ENCODE peak calls at places on chromosome 15, in six cellular contexts. One of them, this sample, is unnamed.

GRCh38 chr15:101029971-101030661 is 111.0 kb downstream of the LRRK1 start:
- DNase-seq in H1: no peak
- DNase-seq in mesendoderm: no peak
- DNase-seq in neuronal stem cell: no peak
- DNase-seq in trophoblast cell: no peak
- DNase-seq in H9: peak; percentile 17
- DNase-seq in this sample: no peak

GRCh38 chr15:23857028-23857641 is 170.0 kb upstream of the NDN start:
- DNase-seq in mesendoderm: peak; percentile 71
- DNase-seq in neuronal stem cell: peak; percentile 56
- DNase-seq in trophoblast cell: peak; percentile 34
- DNase-seq in H1: no peak
- DNase-seq in H9: peak; percentile 57
- DNase-seq in this sample: peak; percentile 22

GRCh38 chr15:63218114-63218808 is 28.9 kb downstream of the RAB8B start:
- DNase-seq in trophoblast cell: peak; percentile 92
- DNase-seq in H1: no peak
- DNase-seq in mesendoderm: peak; percentile 76
- DNase-seq in H9: no peak
- DNase-seq in neuronal stem cell: no peak
- DNase-seq in this sample: peak; percentile 73

GRCh38 chr15:29873264-29873663 is 51.0 kb upstream of the TJP1 start:
- DNase-seq in neuronal stem cell: no peak
- DNase-seq in trophoblast cell: no peak
- DNase-seq in H9: no peak
- DNase-seq in H1: no peak
- DNase-seq in mesendoderm: no peak
- DNase-seq in this sample: peak; percentile 22

GRCh38 chr15:60379466-60380274 is 18.1 kb downstream of the ANXA2 start:
- DNase-seq in neuronal stem cell: no peak
- DNase-seq in trophoblast cell: peak; percentile 97
- DNase-seq in H1: no peak
- DNase-seq in mesendoderm: peak; percentile 41
- DNase-seq in H9: no peak
- DNase-seq in this sample: peak; percentile 98

GRCh38 chr15:87212041-87212440 is 1044.5 kb downstream of the NTRK3 start:
- DNase-seq in neuronal stem cell: no peak
- DNase-seq in mesendoderm: no peak
- DNase-seq in H1: no peak
- DNase-seq in H9: no peak
- DNase-seq in trophoblast cell: no peak
- DNase-seq in this sample: no peak

GRCh38 chr15:70762469-70763119 is 764 bp downstream of the UACA start:
- DNase-seq in mesendoderm: peak; percentile 49
- DNase-seq in H9: peak; percentile 43
- DNase-seq in trophoblast cell: peak; percentile 25
- DNase-seq in neuronal stem cell: peak; percentile 38
- DNase-seq in H1: no peak
- DNase-seq in this sample: peak; percentile 75

GRCh38 chr15:33852094-33852493 is 116.2 kb upstream of the CHRM5 start:
- DNase-seq in H1: no peak
- DNase-seq in H9: no peak
- DNase-seq in mesendoderm: no peak
- DNase-seq in neuronal stem cell: no peak
- DNase-seq in trophoblast cell: peak; percentile 84
- DNase-seq in this sample: peak; percentile 17

GRCh38 chr15:34753236-34753894 is 1.4 kb downstream of the GJD2 start:
- DNase-seq in H9: peak; percentile 76
- DNase-seq in mesendoderm: peak; percentile 86
- DNase-seq in H1: peak; percentile 15
- DNase-seq in trophoblast cell: peak; percentile 53
- DNase-seq in neuronal stem cell: peak; percentile 77
- DNase-seq in this sample: peak; percentile 71

GRCh38 chr15:65361708-65362459 is 15.9 kb downstream of the IGDCC3 start:
- DNase-seq in neuronal stem cell: no peak
- DNase-seq in H1: no peak
- DNase-seq in trophoblast cell: no peak
- DNase-seq in H9: no peak
- DNase-seq in mesendoderm: no peak
- DNase-seq in this sample: no peak

GRCh38 chr15:101393172-101393571 is 96.3 kb downstream of the PCSK6 start:
- DNase-seq in H9: no peak
- DNase-seq in H1: no peak
- DNase-seq in mesendoderm: no peak
- DNase-seq in trophoblast cell: no peak
- DNase-seq in neuronal stem cell: no peak
- DNase-seq in this sample: no peak

GRCh38 chr15:95287774-95288173 is 1042.7 kb upstream of the NR2F2 start:
- DNase-seq in mesendoderm: peak; percentile 23
- DNase-seq in H1: no peak
- DNase-seq in neuronal stem cell: no peak
- DNase-seq in H9: no peak
- DNase-seq in trophoblast cell: no peak
- DNase-seq in this sample: peak; percentile 65

GRCh38 chr15:70596354-70597055 is 166.9 kb downstream of the UACA start:
- DNase-seq in trophoblast cell: no peak
- DNase-seq in H1: no peak
- DNase-seq in H9: no peak
- DNase-seq in neuronal stem cell: no peak
- DNase-seq in mesendoderm: no peak
- DNase-seq in this sample: peak; percentile 91

GRCh38 chr15:75201609-75202250 is at the start of gene C15orf39:
- DNase-seq in trophoblast cell: peak; percentile 90
- DNase-seq in H9: peak; percentile 83
- DNase-seq in mesendoderm: peak; percentile 72
- DNase-seq in neuronal stem cell: peak; percentile 74
- DNase-seq in H1: no peak
- DNase-seq in this sample: peak; percentile 52

GRCh38 chr15:82554351-82554750 is 14.1 kb upstream of the RPS17 start:
- DNase-seq in trophoblast cell: no peak
- DNase-seq in neuronal stem cell: no peak
- DNase-seq in H9: no peak
- DNase-seq in H1: no peak
- DNase-seq in mesendoderm: no peak
- DNase-seq in this sample: no peak

GRCh38 chr15:74891469-74891868 is 1.6 kb downstream of the MPI start:
- DNase-seq in neuronal stem cell: no peak
- DNase-seq in H1: no peak
- DNase-seq in H9: no peak
- DNase-seq in trophoblast cell: no peak
- DNase-seq in mesendoderm: no peak
- DNase-seq in this sample: no peak

GRCh38 chr15:57384024-57384423 is 7.7 kb downstream of the CGNL1 start:
- DNase-seq in mesendoderm: no peak
- DNase-seq in H9: no peak
- DNase-seq in neuronal stem cell: no peak
- DNase-seq in trophoblast cell: no peak
- DNase-seq in H1: no peak
- DNase-seq in this sample: no peak

GRCh38 chr15:70802629-70803028 is 39.3 kb upstream of the UACA start:
- DNase-seq in H9: no peak
- DNase-seq in trophoblast cell: no peak
- DNase-seq in mesendoderm: no peak
- DNase-seq in H1: no peak
- DNase-seq in neuronal stem cell: no peak
- DNase-seq in this sample: peak; percentile 91

GRCh38 chr15:44535509-44536297 is 1.2 kb upstream of the EIF3J start:
- DNase-seq in H9: peak; percentile 41
- DNase-seq in mesendoderm: peak; percentile 57
- DNase-seq in H1: no peak
- DNase-seq in neuronal stem cell: no peak
- DNase-seq in trophoblast cell: no peak
- DNase-seq in this sample: no peak

GRCh38 chr15:67033012-67033411 is 32.4 kb upstream of the SMAD3 start:
- DNase-seq in trophoblast cell: no peak
- DNase-seq in H1: no peak
- DNase-seq in mesendoderm: peak; percentile 67
- DNase-seq in H9: peak; percentile 50
- DNase-seq in neuronal stem cell: no peak
- DNase-seq in this sample: no peak

GRCh38 chr15:70062321-70062956 is 35.3 kb downstream of the TLE3 start:
- DNase-seq in H1: no peak
- DNase-seq in neuronal stem cell: no peak
- DNase-seq in mesendoderm: no peak
- DNase-seq in H9: no peak
- DNase-seq in trophoblast cell: no peak
- DNase-seq in this sample: peak; percentile 90

GRCh38 chr15:69755571-69756310 is 303.1 kb downstream of the RPLP1 start:
- DNase-seq in neuronal stem cell: no peak
- DNase-seq in trophoblast cell: no peak
- DNase-seq in H1: no peak
- DNase-seq in mesendoderm: no peak
- DNase-seq in H9: no peak
- DNase-seq in this sample: no peak

GRCh38 chr15:93063292-93063671 is 25.7 kb downstream of the RGMA start:
- DNase-seq in H1: no peak
- DNase-seq in mesendoderm: peak; percentile 57
- DNase-seq in trophoblast cell: peak; percentile 98
- DNase-seq in neuronal stem cell: no peak
- DNase-seq in H9: peak; percentile 61
- DNase-seq in this sample: no peak

DNA sequence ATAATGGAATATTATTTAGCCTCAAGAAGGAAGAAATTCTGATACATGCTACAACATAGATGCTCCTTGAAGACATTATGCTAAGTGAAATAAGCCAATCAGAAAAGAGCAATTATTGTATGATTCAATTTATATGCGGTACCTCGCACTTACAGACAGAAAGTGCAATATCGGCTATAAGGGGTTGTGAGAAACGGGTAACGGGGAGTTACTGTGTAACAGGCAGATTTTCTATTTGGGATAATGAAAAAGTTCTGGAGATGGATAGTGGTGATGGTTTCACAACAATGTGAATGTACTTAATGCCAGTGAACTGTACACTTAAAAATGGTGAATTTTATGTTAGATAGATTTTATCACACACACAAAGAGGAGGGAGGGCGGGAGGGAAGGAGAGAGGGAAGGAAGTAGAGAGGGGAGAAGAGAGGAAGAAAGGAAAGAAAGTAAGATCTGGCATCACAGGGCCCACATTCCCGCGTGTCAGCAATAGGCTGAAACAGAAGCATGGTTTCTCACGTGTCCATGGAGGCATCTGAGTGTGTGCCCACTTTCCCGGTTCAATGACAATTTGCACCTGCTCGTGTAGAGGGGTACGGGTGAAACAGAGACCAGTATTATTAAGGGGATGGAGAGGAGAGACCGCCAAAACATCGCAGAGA is 700 bp upstream of the BLM start:
- DNase-seq in trophoblast cell: no peak
- DNase-seq in neuronal stem cell: no peak
- DNase-seq in H1: no peak
- DNase-seq in H9: no peak
- DNase-seq in mesendoderm: no peak
- DNase-seq in this sample: peak; percentile 5
- H2BK120ac ChIP-seq in trophoblast cell: peak overlapping the region; percentile 6
- H2BK120ac ChIP-seq in neuronal stem cell: no peak overlapping the region
- H2BK120ac ChIP-seq in H1: no peak overlapping the region
- H2BK120ac ChIP-seq in H9: no peak overlapping the region
- H2BK120ac ChIP-seq in mesendoderm: no peak overlapping the region
- H2BK120ac ChIP-seq in this sample: no peak overlapping the region

DNA sequence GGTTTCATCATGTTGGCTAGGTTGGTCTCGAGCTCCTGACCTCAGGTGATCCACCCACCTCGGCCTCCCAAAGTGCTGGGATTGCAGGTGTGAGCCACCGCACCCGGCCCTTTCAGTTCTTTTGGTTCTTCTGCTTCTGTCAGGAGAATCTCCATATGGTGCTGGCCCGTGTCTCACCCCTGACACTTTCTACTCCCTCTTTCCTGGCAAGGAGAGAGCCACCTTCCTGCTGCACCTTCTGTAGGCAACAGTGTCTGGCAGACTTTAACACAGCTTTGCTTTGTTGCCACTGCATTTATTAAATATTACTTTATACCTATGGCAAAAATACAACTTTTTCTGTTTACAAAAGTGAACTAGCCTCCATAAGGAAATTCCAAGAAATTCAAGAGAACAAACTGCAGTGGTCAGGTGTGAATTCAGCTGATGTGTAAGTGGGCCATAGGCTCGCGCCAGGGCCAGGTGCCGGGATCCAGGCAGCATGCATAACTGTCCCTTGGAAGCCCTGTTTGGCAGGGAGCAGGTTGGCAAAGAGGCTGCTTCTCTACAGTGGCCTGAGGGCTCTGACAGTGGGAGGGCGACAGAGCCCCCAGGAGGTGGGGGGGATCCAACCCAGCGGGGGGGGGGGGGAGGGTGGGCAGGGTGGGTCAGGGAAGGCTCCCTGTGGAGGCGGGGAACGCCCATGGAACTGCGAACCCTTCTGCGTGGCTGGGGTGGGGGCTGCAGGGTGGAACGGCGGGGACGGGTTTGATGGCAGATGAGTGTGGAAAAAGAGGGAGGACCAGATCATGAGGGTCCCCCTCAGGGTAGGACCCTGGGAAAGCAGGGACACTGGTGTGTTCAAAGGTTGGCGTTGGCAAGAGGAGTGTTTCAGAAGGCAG is 21.1 kb downstream of the CTSH start:
- DNase-seq in H9: no peak
- DNase-seq in trophoblast cell: no peak
- DNase-seq in neuronal stem cell: no peak
- DNase-seq in mesendoderm: no peak
- DNase-seq in H1: no peak
- DNase-seq in this sample: no peak
- H2BK120ac ChIP-seq in H9: no peak overlapping the region
- H2BK120ac ChIP-seq in trophoblast cell: no peak overlapping the region
- H2BK120ac ChIP-seq in neuronal stem cell: no peak overlapping the region
- H2BK120ac ChIP-seq in mesendoderm: no peak overlapping the region
- H2BK120ac ChIP-seq in H1: no peak overlapping the region
- H2BK120ac ChIP-seq in this sample: no peak overlapping the region

DNA sequence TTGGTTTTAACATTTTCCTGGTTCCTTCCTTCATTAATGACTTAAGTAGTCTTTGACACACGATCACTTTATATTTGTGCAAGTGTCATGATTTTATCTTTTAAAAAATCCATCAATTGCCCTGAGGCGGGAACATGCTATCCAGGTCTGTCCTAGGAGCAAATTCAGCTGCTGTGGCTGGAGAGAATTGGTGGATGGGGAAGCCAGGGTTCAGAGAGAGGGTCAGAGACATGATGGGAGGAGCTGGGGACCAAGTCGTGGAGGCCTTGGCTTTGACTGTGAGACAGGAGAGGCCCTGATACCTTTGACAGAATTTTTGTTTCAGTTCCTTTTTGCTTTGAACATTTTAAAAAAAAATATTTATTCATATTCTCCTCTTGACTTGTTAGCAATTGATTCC is 89.0 kb downstream of the CHRNA7 start:
- DNase-seq in neuronal stem cell: no peak
- DNase-seq in H9: no peak
- DNase-seq in trophoblast cell: no peak
- DNase-seq in mesendoderm: no peak
- DNase-seq in H1: no peak
- DNase-seq in this sample: no peak
- H2BK120ac ChIP-seq in neuronal stem cell: no peak overlapping the region
- H2BK120ac ChIP-seq in H9: no peak overlapping the region
- H2BK120ac ChIP-seq in trophoblast cell: no peak overlapping the region
- H2BK120ac ChIP-seq in mesendoderm: no peak overlapping the region
- H2BK120ac ChIP-seq in H1: no peak overlapping the region
- H2BK120ac ChIP-seq in this sample: no peak overlapping the region

DNA sequence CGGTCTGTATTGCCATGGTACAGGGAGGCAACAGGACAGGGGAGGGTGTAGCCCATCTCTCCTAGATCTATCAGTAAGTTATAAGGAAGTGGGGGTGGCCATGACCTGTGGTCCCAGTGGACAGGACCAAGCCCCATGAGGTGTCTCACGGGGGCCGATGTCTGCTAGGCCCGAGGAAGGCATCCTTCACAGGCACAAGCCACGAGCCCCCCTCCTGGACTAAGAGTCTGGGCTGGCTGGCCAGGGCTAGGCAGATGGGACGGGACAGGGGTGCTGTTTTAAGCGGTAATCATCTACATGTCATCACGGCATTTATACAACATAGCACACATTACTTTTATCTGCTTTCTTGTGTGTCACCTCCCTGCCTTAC is 2.6 kb upstream of the TBC1D2B start:
- DNase-seq in mesendoderm: no peak
- DNase-seq in H9: no peak
- DNase-seq in trophoblast cell: no peak
- DNase-seq in H1: no peak
- DNase-seq in neuronal stem cell: no peak
- DNase-seq in this sample: no peak
- H2BK120ac ChIP-seq in mesendoderm: no peak overlapping the region
- H2BK120ac ChIP-seq in H9: no peak overlapping the region
- H2BK120ac ChIP-seq in trophoblast cell: no peak overlapping the region
- H2BK120ac ChIP-seq in H1: no peak overlapping the region
- H2BK120ac ChIP-seq in neuronal stem cell: no peak overlapping the region
- H2BK120ac ChIP-seq in this sample: no peak overlapping the region